ENCODE peak calls at places on chromosome 10, in four cellular contexts. V is H7; H is heart right ventricle; R is activated CD8-positive, alpha-beta memory T cell treated with anti-CD3 and anti-CD28 coated beads for 4 hours. E is an unnamed sample.
A peak's percentile ranks its signal among the peaks of the same experiment; 100 is the strongest.

GRCh38 chr10:49752584-49752983 is 9.5 kb downstream of the OGDHL start:
- DNase-seq in V (peak; percentile 24), H (no peak), R (no peak), E (no peak)

GRCh38 chr10:48416584-48417232 is 110.2 kb downstream of the MAPK8 start:
- DNase-seq in V (no peak), H (no peak), R (no peak), E (no peak)

GRCh38 chr10:114856544-114857287 is 35.1 kb downstream of the FHIP2A start:
- DNase-seq in V (no peak), H (no peak), R (no peak), E (peak; percentile 49)

GRCh38 chr10:49056356-49056755 is 59.0 kb downstream of the VSTM4 start:
- DNase-seq in V (no peak), H (no peak), R (no peak), E (no peak)

GRCh38 chr10:114301177-114301576 is 62.1 kb downstream of the VWA2 start:
- DNase-seq in V (no peak), H (no peak), R (no peak), E (no peak)

GRCh38 chr10:6518791-6519430 is 61.2 kb downstream of the PRKCQ start:
- DNase-seq in V (no peak), H (no peak), R (no peak), E (no peak)

GRCh38 chr10:43221419-43222293 is 45.2 kb downstream of the RASGEF1A start:
- DNase-seq in V (peak; percentile 89), H (peak; percentile 8), R (no peak), E (no peak)

GRCh38 chr10:99619851-99620712 is at the start of gene SLC25A28:
- DNase-seq in V (no peak), H (peak; percentile 91), R (peak; percentile 84), E (peak; percentile 100)

GRCh38 chr10:62183857-62184805 is 84.5 kb downstream of the RTKN2 start:
- DNase-seq in V (no peak), H (no peak), R (no peak), E (no peak)

GRCh38 chr10:4242561-4243035 is 457.6 kb upstream of the KLF6 start:
- DNase-seq in V (no peak), H (peak; percentile 27), R (no peak), E (peak; percentile 59)

GRCh38 chr10:119330342-119330741 is 123.0 kb downstream of the GRK5 start:
- DNase-seq in V (no peak), H (no peak), R (no peak), E (no peak)

GRCh38 chr10:4384254-4384653 is 441.8 kb upstream of the AKR1E2 start:
- DNase-seq in V (no peak), H (no peak), R (no peak), E (no peak)

GRCh38 chr10:19862811-19863515 is 46.7 kb downstream of the PLXDC2 start:
- DNase-seq in V (no peak), H (no peak), R (no peak), E (no peak)

GRCh38 chr10:78947226-78947625 is 121.5 kb upstream of the ZMIZ1 start:
- DNase-seq in V (no peak), H (no peak), R (no peak), E (no peak)

GRCh38 chr10:70538731-70539338 is 60.3 kb downstream of the PALD1 start:
- DNase-seq in V (peak; percentile 52), H (no peak), R (no peak), E (no peak)

GRCh38 chr10:70902659-70903261 is 14.4 kb upstream of the PCBD1 start:
- DNase-seq in V (peak; percentile 46), H (no peak), R (no peak), E (no peak)

GRCh38 chr10:80660736-80661135 is 123.0 kb downstream of the SH2D4B start:
- DNase-seq in V (no peak), H (no peak), R (no peak), E (no peak)

GRCh38 chr10:867807-868206 is 63.7 kb downstream of the LARP4B start:
- DNase-seq in V (no peak), H (no peak), R (no peak), E (no peak)

GRCh38 chr10:10235003-10235402 is 782.7 kb upstream of the CELF2 start:
- DNase-seq in V (no peak), H (no peak), R (no peak), E (no peak)

GRCh38 chr10:91487914-91488577 is 77.9 kb downstream of the HECTD2 start:
- DNase-seq in V (no peak), H (no peak), R (no peak), E (no peak)

GRCh38 chr10:108275895-108276685 is 1111.6 kb upstream of the SORCS1 start:
- DNase-seq in V (no peak), H (no peak), R (no peak), E (no peak)

GRCh38 chr10:104330168-104331117 is 7.8 kb downstream of the ITPRIP start:
- DNase-seq in V (peak; percentile 13), H (no peak), R (no peak), E (peak; percentile 77)

GRCh38 chr10:88038268-88038667 is 174.8 kb downstream of the PTEN start:
- DNase-seq in V (no peak), H (no peak), R (no peak), E (no peak)

E was measured in foreskin melanocyte.